ENCODE peak calls at places on chromosomes 6 and 20, in six cellular contexts. I is fibroblast of pulmonary artery; S is stimulated activated CD8-positive, alpha-beta memory T cell treated with anti-CD3 and anti-CD28 coated beads, Interleukin-7, amount 100 ng/mL, for 48 hours; M is activated naive CD8-positive, alpha-beta T cell treated with anti-CD3 and anti-CD28 coated beads, Interleukin-2, amount 50 U/mL, for 24 hours; L is NCI-H1436; W is HS-27A. G is an unnamed sample.

GRCh38 chr6:122913558-122913957 is 82.5 kb upstream of the CLVS2 start:
- DNase-seq in L (no peak), I (no peak), M (no peak), W (no peak), S (no peak), G (no peak)

GRCh38 chr6:156841508-156841907 is 64.3 kb downstream of the ARID1B start:
- DNase-seq in L (no peak), W (no peak), S (no peak), M (no peak), I (no peak), G (no peak)

GRCh38 chr6:13593720-13594119 is 19.3 kb downstream of the SIRT5 start:
- DNase-seq in W (no peak), M (no peak), I (peak), L (no peak), S (no peak), G (no peak)

GRCh38 chr6:70668499-70668812 is 773 bp downstream of the SMAP1 start:
- DNase-seq in M (no peak), W (no peak), S (peak), L (peak), I (peak), G (no peak)

GRCh38 chr6:13445005-13445743 is 42.2 kb downstream of the GFOD1 start:
- DNase-seq in S (no peak), I (peak), M (no peak), W (peak), L (peak), G (no peak)

GRCh38 chr6:158565122-158565429 is 5.2 kb downstream of the TMEM181 start:
- DNase-seq in I (no peak), L (no peak), S (no peak), M (no peak), W (no peak), G (no peak)

GRCh38 chr6:7261030-7261841 is 51.8 kb downstream of the SSR1 start:
- DNase-seq in W (peak), S (peak), M (peak), L (peak), I (peak), G (peak)

GRCh38 chr6:159828074-159828473 is 28.0 kb downstream of the PNLDC1 start:
- DNase-seq in I (no peak), S (no peak), M (no peak), L (no peak), W (no peak), G (no peak)

GRCh38 chr6:110878751-110879539 is 4.4 kb downstream of the AMD1 start:
- DNase-seq in W (no peak), L (no peak), I (peak), S (no peak), M (no peak), G (no peak)

GRCh38 chr6:2669067-2669710 is 81.5 kb downstream of the MYLK4 start:
- DNase-seq in M (no peak), S (no peak), I (peak), L (no peak), W (no peak), G (no peak)

GRCh38 chr6:26383624-26384417 is 913 bp downstream of the BTN2A2 start:
- DNase-seq in L (no peak), W (no peak), I (peak), S (no peak), M (no peak), G (no peak)

GRCh38 chr6:118277631-118278030 is 270.5 kb upstream of the PLN start:
- DNase-seq in W (no peak), L (no peak), I (no peak), M (no peak), S (no peak), G (no peak)

GRCh38 chr20:37346232-37346525 is 239 bp downstream of the SRC start:
- DNase-seq in S (no peak), L (no peak), I (no peak), W (no peak), M (no peak), G (no peak)

GRCh38 chr6:16540804-16541752 is 220.2 kb downstream of the ATXN1 start:
- DNase-seq in W (no peak), L (no peak), I (no peak), S (no peak), M (peak), G (no peak)

GRCh38 chr6:6224933-6225486 is 95.5 kb downstream of the F13A1 start:
- DNase-seq in L (no peak), M (no peak), S (no peak), W (no peak), I (no peak), G (no peak)

GRCh38 chr20:38112943-38113294 is 52.2 kb downstream of the TGM2 start:
- DNase-seq in I (no peak), W (no peak), S (no peak), M (no peak), L (no peak), G (no peak)

GRCh38 chr20:50120935-50121693 is 8.2 kb upstream of the UBE2V1 start:
- DNase-seq in L (peak), M (peak), S (no peak), I (peak), W (no peak), G (no peak)

G was measured in activated CD8-positive, alpha-beta memory T cell treated with anti-CD3 and anti-CD28 coated beads for 48 hours.